ENCODE peak calls at places on chromosomes 1 and 21, in eight cellular contexts. One of them, this sample, is unnamed.

GRCh38 chr1:43932786-43933385 is 715 bp upstream of the ARTN start:
- DNase-seq in thoracic aorta: no peak
- DNase-seq in KBM-7: no peak
- DNase-seq in HTR-8/SVneo: no peak
- DNase-seq in PC-3: peak
- DNase-seq in SW480: peak
- DNase-seq in stimulated activated naive B cell treated with anti-CD40 and anti-IgM and Interleukin-4, amounts not matched to agents 10 μg/mL and 1 μg/mL and 100 μg/mL, for 72 hours: no peak
- DNase-seq in WTC11: no peak
- DNase-seq in this sample: peak

GRCh38 chr1:222643603-222643936 is 25.7 kb downstream of the MIA3 start:
- DNase-seq in thoracic aorta: no peak
- DNase-seq in KBM-7: no peak
- DNase-seq in HTR-8/SVneo: no peak
- DNase-seq in PC-3: no peak
- DNase-seq in SW480: no peak
- DNase-seq in stimulated activated naive B cell treated with anti-CD40 and anti-IgM and Interleukin-4, amounts not matched to agents 10 μg/mL and 1 μg/mL and 100 μg/mL, for 72 hours: no peak
- DNase-seq in WTC11: no peak
- DNase-seq in this sample: no peak

GRCh38 chr1:15756143-15757015 is 2.2 kb upstream of the FBLIM1 start:
- DNase-seq in thoracic aorta: no peak
- DNase-seq in KBM-7: no peak
- DNase-seq in HTR-8/SVneo: no peak
- DNase-seq in PC-3: peak
- DNase-seq in SW480: peak
- DNase-seq in stimulated activated naive B cell treated with anti-CD40 and anti-IgM and Interleukin-4, amounts not matched to agents 10 μg/mL and 1 μg/mL and 100 μg/mL, for 72 hours: no peak
- DNase-seq in WTC11: peak
- DNase-seq in this sample: no peak

GRCh38 chr1:197083474-197083873 is 16.4 kb upstream of the F13B start:
- DNase-seq in thoracic aorta: no peak
- DNase-seq in KBM-7: no peak
- DNase-seq in HTR-8/SVneo: no peak
- DNase-seq in PC-3: no peak
- DNase-seq in SW480: no peak
- DNase-seq in stimulated activated naive B cell treated with anti-CD40 and anti-IgM and Interleukin-4, amounts not matched to agents 10 μg/mL and 1 μg/mL and 100 μg/mL, for 72 hours: no peak
- DNase-seq in WTC11: no peak
- DNase-seq in this sample: no peak

GRCh38 chr1:3442331-3442730 is 12.1 kb upstream of the ARHGEF16 start:
- DNase-seq in thoracic aorta: no peak
- DNase-seq in KBM-7: no peak
- DNase-seq in HTR-8/SVneo: no peak
- DNase-seq in PC-3: no peak
- DNase-seq in SW480: no peak
- DNase-seq in stimulated activated naive B cell treated with anti-CD40 and anti-IgM and Interleukin-4, amounts not matched to agents 10 μg/mL and 1 μg/mL and 100 μg/mL, for 72 hours: no peak
- DNase-seq in WTC11: no peak
- DNase-seq in this sample: no peak

GRCh38 chr1:234495231-234495990 is 16.4 kb upstream of the TARBP1 start:
- DNase-seq in thoracic aorta: no peak
- DNase-seq in KBM-7: no peak
- DNase-seq in HTR-8/SVneo: peak
- DNase-seq in PC-3: peak
- DNase-seq in SW480: no peak
- DNase-seq in stimulated activated naive B cell treated with anti-CD40 and anti-IgM and Interleukin-4, amounts not matched to agents 10 μg/mL and 1 μg/mL and 100 μg/mL, for 72 hours: no peak
- DNase-seq in WTC11: no peak
- DNase-seq in this sample: peak

GRCh38 chr1:61082336-61083013 is at the start of gene NFIA:
- DNase-seq in thoracic aorta: no peak
- DNase-seq in KBM-7: peak
- DNase-seq in HTR-8/SVneo: no peak
- DNase-seq in PC-3: peak
- DNase-seq in SW480: peak
- DNase-seq in stimulated activated naive B cell treated with anti-CD40 and anti-IgM and Interleukin-4, amounts not matched to agents 10 μg/mL and 1 μg/mL and 100 μg/mL, for 72 hours: no peak
- DNase-seq in WTC11: peak
- DNase-seq in this sample: peak

GRCh38 chr1:214326406-214326805 is 45.4 kb downstream of the SMYD2 start:
- DNase-seq in thoracic aorta: no peak
- DNase-seq in KBM-7: no peak
- DNase-seq in HTR-8/SVneo: no peak
- DNase-seq in PC-3: no peak
- DNase-seq in SW480: no peak
- DNase-seq in stimulated activated naive B cell treated with anti-CD40 and anti-IgM and Interleukin-4, amounts not matched to agents 10 μg/mL and 1 μg/mL and 100 μg/mL, for 72 hours: no peak
- DNase-seq in WTC11: no peak
- DNase-seq in this sample: no peak

GRCh38 chr1:47333922-47334764 is 553 bp downstream of the CMPK1 start:
- DNase-seq in thoracic aorta: peak
- DNase-seq in KBM-7: peak
- DNase-seq in HTR-8/SVneo: peak
- DNase-seq in PC-3: peak
- DNase-seq in SW480: peak
- DNase-seq in stimulated activated naive B cell treated with anti-CD40 and anti-IgM and Interleukin-4, amounts not matched to agents 10 μg/mL and 1 μg/mL and 100 μg/mL, for 72 hours: peak
- DNase-seq in WTC11: peak
- DNase-seq in this sample: peak

GRCh38 chr1:187001198-187001904 is 172.6 kb downstream of the PLA2G4A start:
- DNase-seq in thoracic aorta: no peak
- DNase-seq in KBM-7: no peak
- DNase-seq in HTR-8/SVneo: no peak
- DNase-seq in PC-3: peak
- DNase-seq in SW480: no peak
- DNase-seq in stimulated activated naive B cell treated with anti-CD40 and anti-IgM and Interleukin-4, amounts not matched to agents 10 μg/mL and 1 μg/mL and 100 μg/mL, for 72 hours: no peak
- DNase-seq in WTC11: no peak
- DNase-seq in this sample: peak

GRCh38 chr1:185595835-185596667 is 138.1 kb upstream of the HMCN1 start:
- DNase-seq in thoracic aorta: no peak
- DNase-seq in KBM-7: peak
- DNase-seq in HTR-8/SVneo: peak
- DNase-seq in PC-3: peak
- DNase-seq in SW480: peak
- DNase-seq in stimulated activated naive B cell treated with anti-CD40 and anti-IgM and Interleukin-4, amounts not matched to agents 10 μg/mL and 1 μg/mL and 100 μg/mL, for 72 hours: no peak
- DNase-seq in WTC11: peak
- DNase-seq in this sample: peak

GRCh38 chr1:29849038-29849750 is 612.9 kb downstream of the PTPRU start:
- DNase-seq in thoracic aorta: no peak
- DNase-seq in KBM-7: peak
- DNase-seq in HTR-8/SVneo: peak
- DNase-seq in PC-3: peak
- DNase-seq in SW480: peak
- DNase-seq in stimulated activated naive B cell treated with anti-CD40 and anti-IgM and Interleukin-4, amounts not matched to agents 10 μg/mL and 1 μg/mL and 100 μg/mL, for 72 hours: no peak
- DNase-seq in WTC11: peak
- DNase-seq in this sample: peak

GRCh38 chr1:8133190-8133589 is 107.1 kb upstream of the ERRFI1 start:
- DNase-seq in thoracic aorta: no peak
- DNase-seq in KBM-7: no peak
- DNase-seq in HTR-8/SVneo: no peak
- DNase-seq in PC-3: no peak
- DNase-seq in SW480: no peak
- DNase-seq in stimulated activated naive B cell treated with anti-CD40 and anti-IgM and Interleukin-4, amounts not matched to agents 10 μg/mL and 1 μg/mL and 100 μg/mL, for 72 hours: no peak
- DNase-seq in WTC11: no peak
- DNase-seq in this sample: peak

GRCh38 chr21:45453308-45453950 is 48.5 kb downstream of the COL18A1 start:
- DNase-seq in thoracic aorta: no peak
- DNase-seq in KBM-7: no peak
- DNase-seq in HTR-8/SVneo: no peak
- DNase-seq in PC-3: no peak
- DNase-seq in SW480: no peak
- DNase-seq in stimulated activated naive B cell treated with anti-CD40 and anti-IgM and Interleukin-4, amounts not matched to agents 10 μg/mL and 1 μg/mL and 100 μg/mL, for 72 hours: no peak
- DNase-seq in WTC11: no peak
- DNase-seq in this sample: no peak

This sample was measured in EH.